ENCODE peak calls at places on chromosomes 6 and 20, in eight cellular contexts. One of them, this sample, is unnamed.

GRCh38 chr6:14476793-14477531 is 359.4 kb downstream of the CD83 start:
- DNase-seq in CD8-positive, alpha-beta T cell: no peak
- DNase-seq in NT2/D1: no peak
- DNase-seq in neural progenitor cell: no peak
- DNase-seq in cerebellar nuclear complex: peak; percentile 27
- DNase-seq in GM12891: no peak
- DNase-seq in heart left ventricle: peak; percentile 76
- DNase-seq in NCI-H1694 treated with DMSO at 0.1 percent for 48 hours: no peak
- DNase-seq in this sample: no peak

GRCh38 chr6:150514806-150515362 is 84.8 kb upstream of the PLEKHG1 start:
- DNase-seq in GM12891: no peak
- DNase-seq in heart left ventricle: no peak
- DNase-seq in neural progenitor cell: no peak
- DNase-seq in CD8-positive, alpha-beta T cell: no peak
- DNase-seq in cerebellar nuclear complex: no peak
- DNase-seq in NCI-H1694 treated with DMSO at 0.1 percent for 48 hours: no peak
- DNase-seq in NT2/D1: no peak
- DNase-seq in this sample: no peak

GRCh38 chr6:157497579-157497978 is 116.6 kb downstream of the ZDHHC14 start:
- DNase-seq in neural progenitor cell: no peak
- DNase-seq in CD8-positive, alpha-beta T cell: no peak
- DNase-seq in NT2/D1: no peak
- DNase-seq in heart left ventricle: no peak
- DNase-seq in cerebellar nuclear complex: no peak
- DNase-seq in NCI-H1694 treated with DMSO at 0.1 percent for 48 hours: no peak
- DNase-seq in GM12891: no peak
- DNase-seq in this sample: no peak

GRCh38 chr20:41336711-41337492 is 3.7 kb upstream of the LPIN3 start:
- DNase-seq in cerebellar nuclear complex: no peak
- DNase-seq in NCI-H1694 treated with DMSO at 0.1 percent for 48 hours: no peak
- DNase-seq in CD8-positive, alpha-beta T cell: no peak
- DNase-seq in NT2/D1: no peak
- DNase-seq in neural progenitor cell: no peak
- DNase-seq in GM12891: no peak
- DNase-seq in heart left ventricle: no peak
- DNase-seq in this sample: no peak

GRCh38 chr20:37775200-37775599 is 81.4 kb downstream of the CTNNBL1 start:
- DNase-seq in cerebellar nuclear complex: no peak
- DNase-seq in CD8-positive, alpha-beta T cell: no peak
- DNase-seq in neural progenitor cell: no peak
- DNase-seq in GM12891: no peak
- DNase-seq in NT2/D1: no peak
- DNase-seq in NCI-H1694 treated with DMSO at 0.1 percent for 48 hours: no peak
- DNase-seq in heart left ventricle: no peak
- DNase-seq in this sample: no peak

GRCh38 chr20:63942250-63943006 is 13.8 kb downstream of the UCKL1 start:
- DNase-seq in NCI-H1694 treated with DMSO at 0.1 percent for 48 hours: no peak
- DNase-seq in CD8-positive, alpha-beta T cell: no peak
- DNase-seq in NT2/D1: peak; percentile 62
- DNase-seq in cerebellar nuclear complex: no peak
- DNase-seq in GM12891: peak; percentile 67
- DNase-seq in neural progenitor cell: peak; percentile 80
- DNase-seq in heart left ventricle: peak; percentile 45
- DNase-seq in this sample: peak; percentile 32

GRCh38 chr6:78533426-78533825 is 333.9 kb upstream of the IRAK1BP1 start:
- DNase-seq in NCI-H1694 treated with DMSO at 0.1 percent for 48 hours: no peak
- DNase-seq in neural progenitor cell: no peak
- DNase-seq in NT2/D1: no peak
- DNase-seq in cerebellar nuclear complex: no peak
- DNase-seq in heart left ventricle: no peak
- DNase-seq in CD8-positive, alpha-beta T cell: no peak
- DNase-seq in GM12891: no peak
- DNase-seq in this sample: no peak

GRCh38 chr20:40563296-40563950 is 125.6 kb downstream of the MAFB start:
- DNase-seq in cerebellar nuclear complex: no peak
- DNase-seq in heart left ventricle: no peak
- DNase-seq in neural progenitor cell: no peak
- DNase-seq in GM12891: no peak
- DNase-seq in NCI-H1694 treated with DMSO at 0.1 percent for 48 hours: no peak
- DNase-seq in NT2/D1: no peak
- DNase-seq in CD8-positive, alpha-beta T cell: no peak
- DNase-seq in this sample: no peak

GRCh38 chr6:3325210-3325609 is 66.5 kb downstream of the PSMG4 start:
- DNase-seq in CD8-positive, alpha-beta T cell: no peak
- DNase-seq in GM12891: no peak
- DNase-seq in NCI-H1694 treated with DMSO at 0.1 percent for 48 hours: peak; percentile 44
- DNase-seq in cerebellar nuclear complex: no peak
- DNase-seq in neural progenitor cell: no peak
- DNase-seq in NT2/D1: no peak
- DNase-seq in heart left ventricle: no peak
- DNase-seq in this sample: no peak